ENCODE peak calls at places on chromosomes 3 and 15, in eight cellular contexts. H, R, G, T, X, I, N and W are unnamed samples.

GRCh38 chr15:63612300-63612699 is 15.1 kb downstream of the FBXL22 start:
- DNase-seq in H (no peak), R (no peak), X (no peak), I (no peak), N (no peak), T (no peak), G (no peak), W (no peak)

GRCh38 chr3:14377838-14378169 is 24.6 kb upstream of the SLC6A6 start:
- DNase-seq in H (no peak), N (peak), T (no peak), X (no peak), G (no peak), I (no peak), R (no peak), W (no peak)

GRCh38 chr3:83454353-83454752 is 1504.4 kb upstream of the CADM2 start:
- DNase-seq in R (no peak), I (no peak), N (no peak), X (no peak), T (no peak), G (no peak), H (no peak), W (no peak)

GRCh38 chr3:170499562-170500156 is 81.0 kb downstream of the CLDN11 start:
- DNase-seq in N (peak), R (no peak), G (no peak), X (peak), H (no peak), I (no peak), T (peak), W (peak)

GRCh38 chr15:71730277-71731144 is 79.8 kb upstream of the NR2E3 start:
- DNase-seq in I (no peak), T (peak), N (peak), X (peak), H (peak), R (no peak), G (no peak), W (peak)

GRCh38 chr3:4813855-4814254 is 165.4 kb upstream of the BHLHE40 start:
- DNase-seq in X (no peak), T (no peak), G (no peak), N (no peak), I (no peak), R (no peak), H (no peak), W (no peak)

GRCh38 chr3:100087203-100087602 is 27.1 kb downstream of the FILIP1L start:
- DNase-seq in I (no peak), N (no peak), X (no peak), G (no peak), H (no peak), T (no peak), R (no peak), W (no peak)

GRCh38 chr3:52053307-52054304 is 2.8 kb downstream of the DUSP7 start:
- DNase-seq in T (no peak), I (no peak), X (no peak), H (no peak), G (no peak), R (no peak), N (no peak), W (no peak)

GRCh38 chr3:73255609-73256029 is 194.2 kb downstream of the EBLN2 start:
- DNase-seq in X (no peak), G (no peak), T (peak), H (no peak), N (peak), I (no peak), R (no peak), W (peak)

GRCh38 chr15:47431501-47431900 is 285.8 kb upstream of the SEMA6D start:
- DNase-seq in H (no peak), R (no peak), N (no peak), T (no peak), X (no peak), I (no peak), G (no peak), W (no peak)

GRCh38 chr3:62688050-62688449 is 187.2 kb downstream of the CADPS start:
- DNase-seq in R (no peak), G (no peak), I (no peak), X (no peak), T (no peak), N (no peak), H (no peak), W (no peak)

GRCh38 chr3:183698760-183699159 is 1.2 kb downstream of the YEATS2 start:
- DNase-seq in T (no peak), X (peak), R (no peak), H (no peak), I (no peak), G (no peak), N (peak), W (no peak)

GRCh38 chr3:52039846-52040245 is 16.5 kb downstream of the DUSP7 start:
- DNase-seq in R (peak), N (no peak), H (no peak), X (peak), G (peak), T (no peak), I (no peak), W (peak)

GRCh38 chr15:44308874-44309273 is 20.4 kb downstream of the GOLM2 start:
- DNase-seq in N (no peak), H (no peak), R (no peak), X (no peak), I (no peak), G (no peak), T (no peak), W (no peak)
- TF ChIP-seq POLR2A in N (no peak), H (no peak), R (no peak), X (no peak), I (no peak), G (no peak), T (no peak), W (no peak)

DNA sequence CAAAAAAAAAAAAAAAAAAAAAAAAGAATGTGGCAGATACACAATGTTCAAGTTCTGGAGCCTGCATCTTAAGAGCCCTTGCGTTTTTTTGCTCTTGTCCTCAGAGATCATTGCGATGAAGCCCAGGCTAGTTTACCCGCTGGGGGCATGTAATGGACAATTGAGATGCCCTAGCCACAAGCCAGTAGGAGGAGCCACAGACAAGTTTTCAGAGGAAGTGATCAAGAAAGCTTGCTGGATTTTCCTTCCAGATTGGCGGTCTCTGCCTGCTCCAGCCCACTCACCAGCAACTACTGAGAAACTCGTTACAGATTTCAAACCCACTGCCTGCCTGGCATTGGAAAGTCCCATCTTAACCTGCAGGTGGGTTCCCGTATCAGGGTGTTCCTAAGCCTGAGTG is 192.1 kb upstream of the EOMES start:
- DNase-seq in R (no peak), I (no peak), T (peak), G (no peak), X (no peak), N (no peak), H (peak), W (no peak)
- TF ChIP-seq EP300 in R (no peak), I (no peak), T (no peak), G (no peak), X (no peak), N (no peak), H (no peak), W (no peak)

GRCh38 chr3:64319391-64319790 is 94.1 kb upstream of the PRICKLE2 start:
- DNase-seq in I (peak), T (peak), N (no peak), H (no peak), G (no peak), X (no peak), R (no peak), W (no peak)

GRCh38 chr3:64318001-64318400 is 92.7 kb upstream of the PRICKLE2 start:
- DNase-seq in R (no peak), X (no peak), H (no peak), N (no peak), G (no peak), T (no peak), I (peak), W (no peak)

GRCh38 chr3:64321747-64322146 is 96.5 kb upstream of the PRICKLE2 start:
- DNase-seq in H (no peak), X (no peak), G (no peak), I (peak), R (no peak), N (no peak), T (peak), W (no peak)

GRCh38 chr3:64318670-64319271 is 93.5 kb upstream of the PRICKLE2 start:
- DNase-seq in R (no peak), X (no peak), G (no peak), H (no peak), N (no peak), I (peak), T (no peak), W (no peak)

DNA sequence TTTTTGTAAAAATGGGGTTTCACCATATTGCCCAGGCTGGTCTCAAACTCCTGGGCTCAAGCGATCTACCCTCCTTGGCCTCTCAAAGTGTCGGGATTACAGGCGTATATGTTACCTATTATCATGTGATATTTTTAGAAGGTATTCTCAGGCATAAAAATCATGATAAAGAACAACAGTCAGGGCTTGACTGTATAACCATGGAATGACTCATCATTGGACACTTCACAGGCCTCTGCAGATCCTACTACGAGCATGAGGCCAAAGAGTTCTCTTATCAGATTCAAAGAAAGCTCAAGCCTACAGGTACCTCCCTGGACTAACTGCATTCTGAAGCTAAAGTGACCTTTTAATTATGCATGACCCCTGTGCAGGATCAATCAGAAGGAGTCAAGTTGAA is 91.7 kb upstream of the PRICKLE2 start:
- DNase-seq in T (no peak), N (no peak), R (no peak), X (no peak), H (no peak), G (no peak), I (no peak), W (no peak)
- TF ChIP-seq POLR2A in T (no peak), N (no peak), R (no peak), X (no peak), H (no peak), G (no peak), I (no peak), W (no peak)

DNA sequence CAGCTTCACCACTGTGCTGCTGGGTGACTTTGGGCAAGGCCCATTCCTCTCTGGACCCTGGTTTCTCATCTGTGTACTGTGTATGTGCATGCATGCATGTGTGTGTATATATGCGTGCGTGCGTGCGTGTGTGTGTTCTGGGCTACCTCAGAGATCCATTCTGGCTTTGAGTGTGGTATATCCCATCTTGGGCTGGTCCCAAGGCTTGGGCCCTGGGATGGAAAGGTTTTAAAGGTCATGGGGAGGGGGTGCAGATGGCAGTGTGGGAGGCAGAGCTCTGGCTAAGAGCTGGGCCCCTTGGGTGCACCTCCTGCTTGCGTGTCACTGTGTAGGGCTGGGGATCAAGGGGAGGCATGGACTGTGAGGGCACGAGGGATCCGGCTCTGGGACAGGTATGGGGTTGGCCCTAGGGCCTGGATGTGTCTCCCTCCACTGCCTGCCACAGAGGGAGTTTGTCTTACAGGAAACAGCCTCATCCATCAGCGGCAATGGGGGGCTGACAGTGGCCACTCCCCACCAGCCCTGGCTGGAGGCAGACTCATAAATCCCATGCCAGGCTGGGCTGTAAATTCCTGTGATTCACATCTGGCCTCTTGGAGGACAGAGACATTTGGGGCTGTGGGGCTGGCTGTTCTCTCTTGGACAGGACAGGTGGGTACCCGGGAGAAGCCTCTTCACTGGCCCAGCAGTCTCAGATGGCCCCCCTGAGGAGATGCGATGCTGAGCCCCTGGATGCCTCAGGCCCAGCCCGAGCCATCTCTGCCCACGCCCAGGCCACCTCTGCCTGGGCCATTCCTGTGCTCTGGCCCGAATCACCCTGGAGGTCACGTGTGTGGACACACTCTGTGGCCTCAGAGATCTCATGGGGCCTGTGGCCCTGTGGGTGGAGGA is 21.4 kb upstream of the CSPG4 start:
- DNase-seq in N (no peak), X (no peak), G (no peak), R (no peak), I (no peak), H (no peak), T (no peak), W (no peak)
- TF ChIP-seq EP300 in N (no peak), X (no peak), G (no peak), R (no peak), I (no peak), H (no peak), T (no peak), W (no peak)

GRCh38 chr15:100901296-100901695 is 17.9 kb upstream of the LRRK1 start:
- DNase-seq in H (no peak), R (peak), I (no peak), T (no peak), X (no peak), N (no peak), G (peak), W (no peak)

GRCh38 chr15:100901702-100902435 is 17.3 kb upstream of the LRRK1 start:
- DNase-seq in G (peak), X (no peak), I (no peak), N (no peak), T (no peak), R (peak), H (no peak), W (no peak)

GRCh38 chr15:100900895-100901169 is 18.3 kb upstream of the LRRK1 start:
- DNase-seq in X (no peak), R (peak), G (no peak), N (no peak), T (no peak), H (no peak), I (no peak), W (no peak)

GRCh38 chr15:100903191-100903590 is 16.0 kb upstream of the LRRK1 start:
- DNase-seq in H (no peak), N (no peak), R (no peak), G (no peak), X (no peak), I (no peak), T (no peak), W (no peak)

GRCh38 chr15:100902436-100903190 is 16.5 kb upstream of the LRRK1 start:
- DNase-seq in I (peak), X (peak), T (no peak), N (peak), H (no peak), R (peak), G (peak), W (peak)
- TF ChIP-seq POLR2A in I (no peak), X (no peak), T (no peak), N (no peak), H (no peak), R (no peak), G (no peak), W (no peak)

GRCh38 chr3:132753946-132754345 is 31.7 kb upstream of the NPHP3 start:
- DNase-seq in T (no peak), R (no peak), N (no peak), X (no peak), G (no peak), I (no peak), H (no peak), W (no peak)
- TF ChIP-seq EP300 in T (no peak), R (no peak), N (no peak), X (no peak), G (no peak), I (no peak), H (no peak), W (no peak)